ENCODE peak calls at places on chromosomes 3 and 15, in four cellular contexts. One of them, this sample, is unnamed. For H3K4me1, the result is how much of the 10 kb centered on the place peaks cover.

GRCh38 chr3:160921020-160921635 is 165.1 kb downstream of the PPM1L start:
- DNase-seq in ovary: no peak
- DNase-seq in tibial artery: no peak
- DNase-seq in fibroblast of lung: peak
- DNase-seq in this sample: no peak

GRCh38 chr3:33636125-33636855 is 81.8 kb downstream of the CLASP2 start:
- DNase-seq in tibial artery: no peak
- DNase-seq in ovary: no peak
- DNase-seq in fibroblast of lung: peak
- DNase-seq in this sample: no peak

GRCh38 chr3:197137741-197138140 is 108.1 kb upstream of the MELTF start:
- DNase-seq in tibial artery: no peak
- DNase-seq in ovary: no peak
- DNase-seq in fibroblast of lung: no peak
- DNase-seq in this sample: no peak

GRCh38 chr3:124513610-124513997 is 216.6 kb upstream of the UMPS start:
- DNase-seq in ovary: no peak
- DNase-seq in tibial artery: no peak
- DNase-seq in fibroblast of lung: no peak
- DNase-seq in this sample: no peak

GRCh38 chr3:4994823-4995499 is 15.7 kb downstream of the BHLHE40 start:
- DNase-seq in ovary: no peak
- DNase-seq in fibroblast of lung: peak
- DNase-seq in tibial artery: peak
- DNase-seq in this sample: peak

GRCh38 chr3:13282986-13283876 is 136.9 kb downstream of the NUP210 start:
- DNase-seq in ovary: no peak
- DNase-seq in fibroblast of lung: no peak
- DNase-seq in tibial artery: no peak
- DNase-seq in this sample: peak

GRCh38 chr3:43879166-43879565 is 188.4 kb downstream of the ABHD5 start:
- DNase-seq in tibial artery: no peak
- DNase-seq in ovary: no peak
- DNase-seq in fibroblast of lung: no peak
- DNase-seq in this sample: peak

GRCh38 chr15:31378363-31378903 is 51.8 kb downstream of the KLF13 start:
- DNase-seq in fibroblast of lung: no peak
- DNase-seq in tibial artery: no peak
- DNase-seq in ovary: no peak
- DNase-seq in this sample: no peak

GRCh38 chr3:58051196-58051595 is 43.0 kb downstream of the FLNB start:
- DNase-seq in fibroblast of lung: peak
- DNase-seq in ovary: peak
- DNase-seq in tibial artery: no peak
- DNase-seq in this sample: peak

GRCh38 chr3:138230525-138230924 is 43.4 kb downstream of the ARMC8 start:
- DNase-seq in fibroblast of lung: no peak
- DNase-seq in tibial artery: no peak
- DNase-seq in ovary: no peak
- DNase-seq in this sample: no peak

GRCh38 chr3:50173685-50174516 is 17.5 kb upstream of the GNAT1 start:
- DNase-seq in tibial artery: no peak
- DNase-seq in ovary: no peak
- DNase-seq in fibroblast of lung: no peak
- DNase-seq in this sample: no peak

GRCh38 chr3:41693799-41694198 is 268.1 kb downstream of the ULK4 start:
- DNase-seq in ovary: no peak
- DNase-seq in tibial artery: no peak
- DNase-seq in fibroblast of lung: peak
- DNase-seq in this sample: no peak

GRCh38 chr3:119018690-119019463 is 15.8 kb downstream of the IGSF11 start:
- DNase-seq in tibial artery: no peak
- DNase-seq in ovary: no peak
- DNase-seq in fibroblast of lung: no peak
- DNase-seq in this sample: no peak

GRCh38 chr3:172145287-172145686 is 105.9 kb downstream of the FNDC3B start:
- DNase-seq in fibroblast of lung: no peak
- DNase-seq in tibial artery: no peak
- DNase-seq in ovary: no peak
- DNase-seq in this sample: no peak

GRCh38 chr15:33461671-33462070 is 150.9 kb downstream of the RYR3 start:
- DNase-seq in tibial artery: no peak
- DNase-seq in fibroblast of lung: no peak
- DNase-seq in ovary: no peak
- DNase-seq in this sample: no peak

GRCh38 chr15:99333413-99333812 is 82.1 kb downstream of the LRRC28 start:
- DNase-seq in ovary: no peak
- DNase-seq in tibial artery: no peak
- DNase-seq in fibroblast of lung: no peak
- DNase-seq in this sample: no peak

GRCh38 chr15:60121845-60122244 is 117.7 kb downstream of the FOXB1 start:
- DNase-seq in tibial artery: no peak
- DNase-seq in fibroblast of lung: no peak
- DNase-seq in ovary: no peak
- DNase-seq in this sample: no peak

DNA sequence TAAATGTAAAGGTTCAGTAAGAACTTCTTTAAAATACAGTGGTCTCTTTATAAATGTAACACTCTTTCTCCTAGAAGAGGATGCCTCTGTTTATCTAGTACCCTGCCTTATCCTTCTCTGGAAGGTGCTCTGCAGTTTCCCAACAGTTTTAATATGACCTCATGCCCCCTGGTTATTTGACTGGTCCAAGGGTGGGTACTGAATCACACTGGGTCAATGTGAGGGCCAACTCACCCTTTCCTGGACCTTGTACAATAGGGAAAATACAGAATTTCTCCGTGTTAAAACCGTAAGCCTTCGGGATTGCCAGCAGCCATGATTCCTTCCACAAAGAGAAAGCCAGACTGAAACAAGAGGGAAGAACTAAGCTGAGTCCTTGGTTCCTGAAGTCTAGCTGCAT is 9.2 kb downstream of the DCBLD2 start:
- DNase-seq in fibroblast of lung: no peak
- DNase-seq in ovary: no peak
- DNase-seq in tibial artery: no peak
- DNase-seq in this sample: no peak
- H3K4me3 ChIP-seq in fibroblast of lung: no peak
- H3K4me3 ChIP-seq in ovary: no peak
- H3K4me3 ChIP-seq in tibial artery: no peak
- H3K4me3 ChIP-seq in this sample: no peak

DNA sequence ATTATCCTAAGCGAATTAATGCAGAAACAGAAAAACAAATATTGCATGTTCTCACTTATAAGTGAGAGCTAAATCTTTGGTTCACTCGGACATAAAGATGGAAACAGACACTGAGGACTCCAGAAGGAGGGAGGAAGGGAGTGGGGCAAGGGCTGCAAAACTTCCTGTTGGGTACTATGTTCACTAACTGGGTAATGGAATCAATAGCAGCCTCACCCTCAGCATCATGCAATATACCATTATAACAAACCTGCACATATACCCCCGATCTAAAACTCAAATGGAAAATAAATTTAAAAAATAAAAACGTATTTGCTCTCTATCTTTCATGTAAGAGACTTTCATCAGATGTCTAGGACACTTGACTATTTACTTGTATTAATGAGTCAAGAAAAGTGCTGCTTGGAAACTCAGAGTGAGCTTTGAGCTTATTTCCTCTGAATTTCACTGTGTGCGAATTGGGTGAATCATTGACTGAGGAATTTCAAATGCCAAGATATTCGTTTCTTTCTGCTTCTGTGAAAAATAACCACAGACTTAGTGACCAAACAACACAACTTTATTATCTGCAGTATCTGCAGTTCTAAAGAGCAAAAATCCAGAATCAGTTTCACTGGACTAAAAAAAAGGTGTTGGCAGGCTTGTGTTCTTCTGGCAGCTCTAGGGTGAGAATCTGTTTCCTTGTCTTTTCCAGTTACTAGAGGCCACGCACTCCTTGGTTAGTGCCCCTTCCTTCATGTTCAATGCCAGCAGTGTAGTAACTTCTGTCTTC is 18.4 kb downstream of the TM4SF18 start:
- DNase-seq in ovary: no peak
- DNase-seq in fibroblast of lung: peak
- DNase-seq in tibial artery: no peak
- DNase-seq in this sample: no peak
- H3K27ac ChIP-seq in ovary: no peak
- H3K27ac ChIP-seq in fibroblast of lung: no peak
- H3K27ac ChIP-seq in tibial artery: peak
- H3K27ac ChIP-seq in this sample: no peak

DNA sequence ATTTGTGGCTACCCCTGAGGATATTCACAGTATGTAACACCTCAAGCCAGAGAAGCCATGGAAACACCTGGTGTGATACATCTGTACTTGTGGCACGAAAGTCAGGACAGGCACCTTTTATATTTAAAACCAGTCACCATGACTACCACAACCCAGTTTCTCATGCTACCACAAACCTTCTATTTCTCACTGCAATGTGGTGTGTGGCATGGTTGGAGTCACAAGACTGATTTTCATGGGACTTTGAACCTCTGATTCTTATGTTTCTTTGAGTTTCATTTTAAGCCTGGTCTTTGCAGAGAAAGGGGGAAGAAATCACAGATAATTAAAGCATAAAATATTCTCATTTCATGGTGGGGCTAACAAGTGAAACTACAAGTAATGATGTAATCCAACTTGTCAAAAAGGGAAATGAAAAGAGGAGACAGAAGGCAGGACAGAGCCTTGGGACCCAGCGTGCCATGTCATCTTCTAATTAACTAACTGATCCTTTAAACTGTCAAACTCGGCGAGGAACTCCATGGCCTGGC is 175.9 kb downstream of the PDZRN3 start:
- DNase-seq in ovary: no peak
- DNase-seq in fibroblast of lung: no peak
- DNase-seq in tibial artery: no peak
- DNase-seq in this sample: no peak
- H3K4me1 ChIP-seq in ovary: under half
- H3K4me1 ChIP-seq in fibroblast of lung: under half
- H3K4me1 ChIP-seq in tibial artery: under half
- H3K4me1 ChIP-seq in this sample: under half

GRCh38 chr3:73225161-73225861 is 163.9 kb downstream of the EBLN2 start:
- DNase-seq in tibial artery: no peak
- DNase-seq in ovary: no peak
- DNase-seq in fibroblast of lung: no peak
- DNase-seq in this sample: no peak

GRCh38 chr3:73229036-73229435 is 167.6 kb downstream of the EBLN2 start:
- DNase-seq in ovary: no peak
- DNase-seq in fibroblast of lung: no peak
- DNase-seq in tibial artery: no peak
- DNase-seq in this sample: no peak

GRCh38 chr3:73226026-73226425 is 164.6 kb downstream of the EBLN2 start:
- DNase-seq in fibroblast of lung: no peak
- DNase-seq in ovary: no peak
- DNase-seq in tibial artery: no peak
- DNase-seq in this sample: no peak

GRCh38 chr3:73228425-73228824 is 167.0 kb downstream of the EBLN2 start:
- DNase-seq in fibroblast of lung: no peak
- DNase-seq in tibial artery: no peak
- DNase-seq in ovary: no peak
- DNase-seq in this sample: no peak

DNA sequence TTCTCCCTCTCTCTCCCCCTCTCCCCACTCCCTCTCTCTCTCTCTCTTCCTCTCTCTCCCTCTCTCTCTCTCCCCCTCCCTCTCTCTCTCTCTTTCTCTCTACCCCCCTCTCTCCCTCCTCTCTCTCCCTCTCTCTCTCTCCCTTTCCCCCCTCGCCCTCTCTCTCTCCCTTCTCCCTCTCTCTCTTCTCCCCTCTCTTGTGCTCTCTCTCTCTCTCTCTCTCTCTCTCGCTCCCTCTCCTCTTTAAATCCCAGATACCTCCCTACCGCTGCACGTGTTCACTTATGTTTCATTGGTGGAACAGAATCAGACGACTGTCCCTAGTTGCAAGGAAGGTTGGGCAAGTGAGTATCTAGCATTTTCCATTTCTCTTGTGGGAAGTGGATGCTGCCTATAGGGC is 166.5 kb downstream of the EBLN2 start:
- DNase-seq in tibial artery: no peak
- DNase-seq in ovary: no peak
- DNase-seq in fibroblast of lung: no peak
- DNase-seq in this sample: no peak
- H3K4me3 ChIP-seq in tibial artery: no peak
- H3K4me3 ChIP-seq in ovary: no peak
- H3K4me3 ChIP-seq in fibroblast of lung: no peak
- H3K4me3 ChIP-seq in this sample: no peak

GRCh38 chr3:66823010-66823399 is 175.1 kb upstream of the KBTBD8 start:
- DNase-seq in ovary: no peak
- DNase-seq in fibroblast of lung: peak
- DNase-seq in tibial artery: no peak
- DNase-seq in this sample: no peak

GRCh38 chr3:66822059-66823009 is 175.8 kb upstream of the KBTBD8 start:
- DNase-seq in tibial artery: peak
- DNase-seq in ovary: peak
- DNase-seq in fibroblast of lung: peak
- DNase-seq in this sample: peak

GRCh38 chr3:66823532-66823931 is 174.6 kb upstream of the KBTBD8 start:
- DNase-seq in fibroblast of lung: no peak
- DNase-seq in tibial artery: no peak
- DNase-seq in ovary: no peak
- DNase-seq in this sample: no peak

GRCh38 chr3:66817946-66818557 is 180.1 kb upstream of the KBTBD8 start:
- DNase-seq in fibroblast of lung: no peak
- DNase-seq in tibial artery: no peak
- DNase-seq in ovary: no peak
- DNase-seq in this sample: no peak

GRCh38 chr3:66819993-66820501 is 178.1 kb upstream of the KBTBD8 start:
- DNase-seq in ovary: no peak
- DNase-seq in fibroblast of lung: no peak
- DNase-seq in tibial artery: no peak
- DNase-seq in this sample: no peak
- H3K27ac ChIP-seq in ovary: no peak
- H3K27ac ChIP-seq in fibroblast of lung: no peak
- H3K27ac ChIP-seq in tibial artery: no peak
- H3K27ac ChIP-seq in this sample: no peak

This sample was measured in aorta.